ENCODE peak calls at places on chromosomes 11 and 22, in five cellular contexts. O, S, J, K and P are unnamed samples.

GRCh38 chr22:41844513-41844912 is 11.6 kb downstream of the SREBF2 start:
- DNase-seq in O (no peak), K (no peak), S (no peak), J (no peak), P (no peak)

GRCh38 chr11:36724742-36725387 is 126.8 kb upstream of the RAG2 start:
- DNase-seq in K (no peak), O (no peak), J (no peak), S (no peak), P (no peak)

GRCh38 chr22:50671641-50672040 is 982 bp upstream of the SHANK3 start:
- DNase-seq in J (no peak), K (no peak), O (no peak), S (no peak), P (no peak)

GRCh38 chr11:119396835-119397234 is 15.3 kb upstream of the USP2 start:
- DNase-seq in O (no peak), S (no peak), K (no peak), J (no peak), P (no peak)

GRCh38 chr11:117843666-117844484 is 19.3 kb upstream of the FXYD2 start:
- DNase-seq in S (peak), J (peak), K (peak), O (peak), P (peak)

GRCh38 chr11:123856444-123856843 is 29.0 kb downstream of the TMEM225 start:
- DNase-seq in K (no peak), O (no peak), S (no peak), J (no peak), P (no peak)

GRCh38 chr11:103529217-103529684 is 420.0 kb downstream of the DYNC2H1 start:
- DNase-seq in J (peak), S (no peak), K (no peak), O (peak), P (peak)

GRCh38 chr11:13448876-13449275 is 14.1 kb downstream of the BTBD10 start:
- DNase-seq in K (no peak), S (no peak), J (no peak), O (no peak), P (no peak)

GRCh38 chr11:113796663-113797259 is 17.2 kb downstream of the CLDN25 start:
- DNase-seq in O (peak), K (no peak), S (no peak), J (peak), P (peak)

GRCh38 chr11:118406599-118407166 is 5.3 kb downstream of the ATP5MG start:
- DNase-seq in K (peak), J (no peak), O (no peak), S (no peak), P (no peak)

GRCh38 chr11:40722179-40722795 is 737.2 kb downstream of the LRRC4C start:
- DNase-seq in K (no peak), O (peak), J (no peak), S (no peak), P (no peak)

GRCh38 chr11:11463397-11463796 is 110.3 kb upstream of the CSNK2A3 start:
- DNase-seq in S (no peak), J (no peak), O (peak), K (no peak), P (no peak)

GRCh38 chr22:50414476-50415248 is 60.2 kb downstream of the SBF1 start:
- DNase-seq in J (no peak), O (no peak), K (no peak), S (no peak), P (no peak)

GRCh38 chr11:34650528-34650927 is 29.6 kb downstream of the EHF start:
- DNase-seq in O (no peak), K (no peak), J (no peak), S (no peak), P (no peak)

GRCh38 chr22:47608421-47608820 is 846.0 kb downstream of the TBC1D22A start:
- DNase-seq in K (no peak), O (no peak), S (no peak), J (no peak), P (no peak)

GRCh38 chr22:40334899-40335298 is 11.4 kb upstream of the ADSL start:
- DNase-seq in O (no peak), K (no peak), S (no peak), J (no peak), P (no peak)

GRCh38 chr22:46673205-46673604 is 53.0 kb downstream of the GRAMD4 start:
- DNase-seq in J (no peak), S (no peak), O (no peak), K (no peak), P (no peak)

GRCh38 chr22:46893281-46894020 is 131.0 kb downstream of the TBC1D22A start:
- DNase-seq in J (no peak), O (no peak), K (no peak), S (no peak), P (no peak)

GRCh38 chr11:78768345-78768744 is 193.7 kb upstream of the NARS2 start:
- DNase-seq in S (no peak), K (no peak), J (no peak), O (no peak), P (no peak)

GRCh38 chr11:100964400-100964799 is 165.2 kb downstream of the PGR start:
- DNase-seq in O (no peak), K (no peak), S (no peak), J (no peak), P (no peak)

GRCh38 chr11:130916910-130917309 is 631 bp upstream of the SNX19 start:
- DNase-seq in K (no peak), J (no peak), O (no peak), S (no peak), P (no peak)

GRCh38 chr11:68539370-68539769 is 78.8 kb downstream of the PPP6R3 start:
- DNase-seq in J (no peak), O (no peak), K (no peak), S (no peak), P (no peak)

GRCh38 chr11:79026803-79027445 is 413.9 kb downstream of the TENM4 start:
- DNase-seq in S (no peak), O (no peak), J (no peak), K (no peak), P (no peak)

GRCh38 chr11:126111458-126112116 is 48.9 kb upstream of the CDON start:
- DNase-seq in K (no peak), J (no peak), O (no peak), S (no peak), P (no peak)

GRCh38 chr22:32528316-32528715 is 53.7 kb downstream of the FBXO7 start:
- DNase-seq in O (no peak), K (no peak), S (no peak), J (no peak), P (no peak)

GRCh38 chr22:43292633-43293025 is 50.5 kb downstream of the SCUBE1 start:
- DNase-seq in O (no peak), K (no peak), S (no peak), J (no peak), P (no peak)

GRCh38 chr11:119436093-119436492 is 13.1 kb upstream of the THY1 start:
- DNase-seq in S (no peak), J (no peak), K (no peak), O (no peak), P (no peak)

GRCh38 chr11:110474578-110474977 is 44.8 kb downstream of the FDX1 start:
- DNase-seq in K (no peak), J (no peak), O (no peak), S (no peak), P (no peak)

GRCh38 chr11:34679681-34680080 is 58.8 kb downstream of the EHF start:
- DNase-seq in O (no peak), J (no peak), K (no peak), S (no peak), P (no peak)

GRCh38 chr11:121634889-121635288 is 182.1 kb upstream of the SORL1-AS1 start:
- DNase-seq in O (no peak), S (no peak), J (peak), K (no peak), P (peak)

GRCh38 chr22:41565403-41566054 is 4.7 kb downstream of the CSDC2 start:
- DNase-seq in S (no peak), J (peak), O (peak), K (no peak), P (peak)

GRCh38 chr22:26565181-26565580 is 24.8 kb downstream of the TPST2 start:
- DNase-seq in O (no peak), S (no peak), J (no peak), K (no peak), P (no peak)

GRCh38 chr11:117900144-117900651 is 23.7 kb upstream of the FXYD6 start:
- DNase-seq in S (no peak), O (no peak), J (no peak), K (no peak), P (no peak)

GRCh38 chr11:95337972-95338429 is 107.0 kb upstream of the SESN3 start:
- DNase-seq in K (no peak), S (no peak), O (no peak), J (no peak), P (no peak)

GRCh38 chr11:7667460-7667859 is 5.8 kb downstream of the CYB5R2 start:
- DNase-seq in S (no peak), K (no peak), J (no peak), O (peak), P (no peak)

GRCh38 chr11:112785104-112785503 is 176.1 kb upstream of the NCAM1 start:
- DNase-seq in J (no peak), O (no peak), S (no peak), K (no peak), P (no peak)

GRCh38 chr11:96014234-96014633 is 90.3 kb upstream of the MTMR2 start:
- DNase-seq in J (no peak), S (no peak), K (no peak), O (no peak), P (peak)

GRCh38 chr11:48036011-48036410 is 55.7 kb downstream of the PTPRJ start:
- DNase-seq in J (no peak), S (no peak), O (peak), K (no peak), P (no peak)

GRCh38 chr11:19920982-19921381 is 208.3 kb downstream of the NAV2 start:
- DNase-seq in K (no peak), O (no peak), S (no peak), J (no peak), P (no peak)

GRCh38 chr11:36300651-36301050 is 4.6 kb downstream of the PRR5L start:
- DNase-seq in O (no peak), J (no peak), K (peak), S (no peak), P (no peak)